ENCODE peak calls at places on chromosome 9, in four cellular contexts. W is H9, C is NB4, E is OCI-LY7. S is an unnamed sample.

GRCh38 chr9:115084157-115084556 is 33.8 kb downstream of the TNC start:
- DNase-seq in C (no peak), E (no peak), W (no peak), S (no peak)

GRCh38 chr9:75001719-75002421 is 26.2 kb downstream of the CARNMT1 start:
- DNase-seq in E (peak), W (no peak), C (peak), S (no peak)

GRCh38 chr9:85898288-85898802 is 42.6 kb upstream of the NAA35 start:
- DNase-seq in W (no peak), C (no peak), E (no peak), S (no peak)

GRCh38 chr9:107367727-107368502 is 84.8 kb downstream of the RAD23B start:
- DNase-seq in C (no peak), W (no peak), E (no peak), S (no peak)

GRCh38 chr9:94164756-94165549 is 80.7 kb downstream of the PTPDC1 start:
- DNase-seq in W (no peak), E (no peak), C (peak), S (no peak)

GRCh38 chr9:121861501-121862180 is 210.2 kb downstream of the DAB2IP start:
- DNase-seq in W (peak), C (peak), E (peak), S (no peak)

GRCh38 chr9:71544464-71544863 is 223.8 kb downstream of the CEMIP2 start:
- DNase-seq in W (no peak), E (no peak), C (no peak), S (no peak)

GRCh38 chr9:1046639-1047604 is 3.2 kb upstream of the DMRT2 start:
- DNase-seq in E (no peak), W (no peak), C (no peak), S (no peak)

GRCh38 chr9:136117291-136118060 is 1.2 kb downstream of the TMEM250 start:
- DNase-seq in E (peak), W (peak), C (peak), S (no peak)

GRCh38 chr9:70935856-70936255 is 185.6 kb downstream of the TRPM3 start:
- DNase-seq in E (no peak), C (no peak), W (no peak), S (no peak)

GRCh38 chr9:72894342-72894741 is 58.5 kb downstream of the ALDH1A1 start:
- DNase-seq in E (no peak), W (no peak), C (no peak), S (no peak)

GRCh38 chr9:4281676-4282075 is 18.2 kb downstream of the GLIS3 start:
- DNase-seq in C (no peak), E (no peak), W (no peak), S (no peak)

GRCh38 chr9:69122391-69123141 is 51.5 kb upstream of the TJP2 start:
- DNase-seq in W (peak), C (no peak), E (peak), S (no peak)

GRCh38 chr9:132078369-132079356 is 1.0 kb downstream of the MED27 start:
- DNase-seq in W (no peak), C (no peak), E (peak), S (no peak)

GRCh38 chr9:136090768-136091581 is 4.1 kb downstream of the NACC2 start:
- DNase-seq in E (no peak), W (peak), C (no peak), S (no peak)

GRCh38 chr9:71752352-71752751 is 16.0 kb downstream of the CEMIP2 start:
- DNase-seq in W (no peak), C (no peak), E (no peak), S (no peak)

GRCh38 chr9:107653263-107653821 is 163.8 kb upstream of the KLF4 start:
- DNase-seq in W (no peak), C (no peak), E (no peak), S (no peak)

GRCh38 chr9:85377751-85378289 is 363.9 kb downstream of the AGTPBP1 start:
- DNase-seq in E (no peak), C (peak), W (no peak), S (no peak)

GRCh38 chr9:127170652-127171051 is 48.2 kb upstream of the ANGPTL2 start:
- DNase-seq in E (no peak), C (peak), W (no peak), S (no peak)

GRCh38 chr9:128394404-128395168 is 23.4 kb downstream of the URM1 start:
- DNase-seq in E (no peak), W (no peak), C (no peak), S (no peak)

GRCh38 chr9:2962471-2963172 is 118.7 kb upstream of the PUM3 start:
- DNase-seq in W (no peak), C (no peak), E (no peak), S (no peak)

GRCh38 chr9:106945727-106946690 is 83.0 kb downstream of the ZNF462 start:
- DNase-seq in W (no peak), C (no peak), E (no peak), S (no peak)

GRCh38 chr9:73701415-73702057 is 549.9 kb downstream of the ANXA1 start:
- DNase-seq in E (no peak), C (no peak), W (no peak), S (no peak)

GRCh38 chr9:128684325-128685021 is 4.5 kb upstream of the SET start:
- DNase-seq in W (peak), C (peak), E (peak), S (peak)

GRCh38 chr9:107426126-107426525 is 63.4 kb downstream of the KLF4 start:
- DNase-seq in C (no peak), W (no peak), E (no peak), S (no peak)

GRCh38 chr9:82558855-82559615 is 503.9 kb downstream of the RASEF start:
- DNase-seq in E (no peak), W (no peak), C (no peak), S (no peak)

GRCh38 chr9:16985559-16986348 is 115.3 kb upstream of the BNC2 start:
- DNase-seq in E (no peak), W (no peak), C (no peak), S (no peak)

GRCh38 chr9:93297659-93298497 is 113.9 kb downstream of the WNK2 start:
- DNase-seq in W (peak), C (no peak), E (no peak), S (no peak)

GRCh38 chr9:77019810-77020437 is 469 bp downstream of the FOXB2 start:
- DNase-seq in W (peak), E (no peak), C (no peak), S (no peak)

GRCh38 chr9:91903126-91903911 is 46.7 kb downstream of the ROR2 start:
- DNase-seq in W (no peak), C (peak), E (no peak), S (no peak)

GRCh38 chr9:137308102-137308619 is 6.1 kb upstream of the NRARP start:
- DNase-seq in W (peak), E (no peak), C (no peak), S (no peak)

GRCh38 chr9:135711411-135711810 is 9.4 kb downstream of the KCNT1 start:
- DNase-seq in E (peak), C (no peak), W (no peak), S (no peak)

GRCh38 chr9:33458444-33458843 is 11.1 kb upstream of the AQP3 start:
- DNase-seq in E (peak), W (no peak), C (peak), S (no peak)

GRCh38 chr9:135650408-135650807 is 11.1 kb upstream of the GLT6D1 start:
- DNase-seq in W (no peak), E (no peak), C (no peak), S (no peak)

GRCh38 chr9:115522928-115523327 is 405.0 kb upstream of the TNC start:
- DNase-seq in E (no peak), C (no peak), W (no peak), S (no peak)

GRCh38 chr9:133188843-133189180 is 20.2 kb downstream of the OBP2B start:
- DNase-seq in E (no peak), C (peak), W (no peak), S (no peak)

GRCh38 chr9:133186736-133187135 is 22.3 kb downstream of the OBP2B start:
- DNase-seq in C (no peak), W (no peak), E (no peak), S (no peak)

GRCh38 chr9:133189826-133190225 is 19.2 kb downstream of the OBP2B start:
- DNase-seq in C (no peak), W (no peak), E (no peak), S (no peak)

GRCh38 chr9:133187561-133188005 is 21.5 kb downstream of the OBP2B start:
- DNase-seq in W (no peak), E (no peak), C (no peak), S (no peak)

GRCh38 chr9:133188006-133188842 is 20.8 kb downstream of the OBP2B start:
- DNase-seq in W (peak), C (peak), E (peak), S (no peak)
- TF ChIP-seq CTCF in W (peak), C (peak), E (peak), S (no peak)

GRCh38 chr9:95379630-95380029 is 62.1 kb upstream of the FANCC start:
- DNase-seq in E (peak), W (no peak), C (peak), S (no peak)
- TF ChIP-seq CTCF in E (peak), W (peak), C (no peak), S (no peak)

GRCh38 chr9:130058154-130058553 is 4.4 kb downstream of the GPR107 start:
- DNase-seq in C (peak), E (no peak), W (no peak), S (no peak)
- TF ChIP-seq CTCF in C (no peak), E (peak), W (peak), S (no peak)

DNA sequence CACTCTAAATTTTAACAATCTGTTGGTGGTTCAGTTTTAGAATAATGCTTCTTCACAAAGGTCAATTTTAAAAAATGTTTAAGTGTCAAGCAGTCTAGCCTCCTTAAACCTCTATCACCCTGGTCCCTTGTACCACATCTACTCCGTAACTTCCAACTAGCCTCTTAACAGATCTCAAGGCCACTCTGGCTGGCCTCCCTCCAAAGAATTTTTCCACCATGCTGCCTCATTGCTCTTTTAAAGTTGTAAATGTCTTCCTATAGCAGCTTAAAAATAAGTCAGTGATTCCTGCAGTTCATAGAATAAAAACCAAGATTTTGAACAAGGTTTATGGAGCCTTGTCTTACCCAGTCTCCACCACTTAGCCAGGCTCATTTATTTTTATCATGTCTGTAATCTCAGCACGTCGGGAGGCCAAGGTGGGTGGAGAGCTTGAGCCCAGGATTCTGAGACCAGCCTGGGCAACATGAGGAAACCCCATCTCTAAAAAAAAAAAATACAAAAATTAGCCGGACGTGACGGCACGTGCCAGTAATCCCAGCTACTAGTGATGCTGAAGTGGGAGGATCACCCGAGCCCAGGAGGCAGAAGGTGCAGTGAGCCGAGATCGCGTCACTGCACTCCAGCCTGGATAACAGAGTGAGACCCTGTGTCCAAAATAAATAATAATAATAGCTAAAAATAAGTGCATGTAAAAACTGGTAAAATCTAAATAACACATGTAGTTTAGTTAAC is 924.9 kb upstream of the DMAC1 start:
- DNase-seq in E (no peak), W (no peak), C (no peak), S (no peak)
- TF ChIP-seq CTCF in E (no peak), W (no peak), C (no peak), S (no peak)

GRCh38 chr9:97748525-97748924 is 51.4 kb upstream of the XPA start:
- DNase-seq in E (no peak), W (no peak), C (no peak), S (no peak)

GRCh38 chr9:97747201-97747965 is 50.2 kb upstream of the XPA start:
- DNase-seq in C (no peak), W (no peak), E (no peak), S (no peak)

GRCh38 chr9:97752274-97752673 is 55.1 kb upstream of the XPA start:
- DNase-seq in C (no peak), E (no peak), W (no peak), S (no peak)

GRCh38 chr9:97751510-97751909 is 54.4 kb upstream of the XPA start:
- DNase-seq in W (no peak), C (no peak), E (no peak), S (no peak)

GRCh38 chr9:97749928-97750327 is 52.8 kb upstream of the XPA start:
- DNase-seq in C (no peak), W (no peak), E (no peak), S (no peak)
- TF ChIP-seq CTCF in C (no peak), W (no peak), E (no peak), S (no peak)

GRCh38 chr9:21060919-21061561 is 16.7 kb downstream of the IFNB1 start:
- DNase-seq in C (peak), E (no peak), W (no peak), S (no peak)
- TF ChIP-seq CTCF in C (no peak), E (no peak), W (no peak), S (no peak)

GRCh38 chr9:120715331-120715924 is 1.2 kb upstream of the MEGF9 start:
- DNase-seq in W (peak), C (no peak), E (no peak), S (no peak)

GRCh38 chr9:120716483-120716882 is 2.2 kb upstream of the MEGF9 start:
- DNase-seq in E (no peak), C (no peak), W (no peak), S (no peak)

GRCh38 chr9:120717194-120717593 is 2.9 kb upstream of the MEGF9 start:
- DNase-seq in W (no peak), E (no peak), C (no peak), S (no peak)

GRCh38 chr9:120720404-120720803 is 6.1 kb upstream of the MEGF9 start:
- DNase-seq in C (no peak), E (no peak), W (no peak), S (no peak)

GRCh38 chr9:120718328-120718727 is 4.1 kb upstream of the MEGF9 start:
- DNase-seq in E (no peak), W (no peak), C (no peak), S (no peak)
- TF ChIP-seq CTCF in E (no peak), W (no peak), C (no peak), S (no peak)

GRCh38 chr9:78130004-78130403 is 98.4 kb upstream of the GNAQ start:
- DNase-seq in W (peak), E (peak), C (peak), S (no peak)
- TF ChIP-seq CTCF in W (peak), E (peak), C (no peak), S (no peak)

S was measured in activated B cell treated with CpG ODN at 0.5 μM for 24 hours.